ENCODE peak calls at places on chromosomes 11 and 22, in nine cellular contexts. D, U, F, E, G, A, T, H and R are unnamed samples. For H3K36me3, the result is how much of the 10 kb centered on the place peaks cover.

GRCh38 chr11:92324890-92325289 is 100.3 kb downstream of the FAT3 start:
- DNase-seq in D (no peak), U (no peak), F (no peak), E (no peak), G (no peak), A (no peak), T (peak), H (no peak), R (no peak)

GRCh38 chr11:65719887-65720236 is 736 bp downstream of the RNASEH2C start:
- DNase-seq in D (no peak), U (no peak), F (no peak), E (peak), G (peak), A (peak), T (no peak), H (no peak), R (peak)

GRCh38 chr22:50218996-50219727 is 18.4 kb downstream of the SELENOO start:
- DNase-seq in D (peak), U (peak), F (no peak), E (peak), G (peak), A (peak), T (no peak), H (no peak), R (peak)

GRCh38 chr11:47001666-47002285 is 65.2 kb downstream of the CSTPP1 start:
- DNase-seq in D (no peak), U (no peak), F (peak), E (no peak), G (peak), A (no peak), T (no peak), H (no peak), R (no peak)

GRCh38 chr11:931385-931784 is 5.7 kb downstream of the AP2A2 start:
- DNase-seq in D (no peak), U (no peak), F (no peak), E (no peak), G (no peak), A (peak), T (no peak), H (no peak), R (no peak)

GRCh38 chr11:133931449-133932060 is 25.2 kb downstream of the IGSF9B start:
- DNase-seq in D (no peak), U (no peak), F (no peak), E (no peak), G (no peak), A (no peak), T (no peak), H (no peak), R (no peak)

GRCh38 chr11:33716236-33716635 is 15.6 kb upstream of the C11orf91 start:
- DNase-seq in D (no peak), U (no peak), F (no peak), E (no peak), G (no peak), A (no peak), T (no peak), H (no peak), R (no peak)

GRCh38 chr11:77055056-77055680 is 11.6 kb upstream of the CAPN5 start:
- DNase-seq in D (no peak), U (no peak), F (no peak), E (no peak), G (no peak), A (no peak), T (no peak), H (no peak), R (no peak)

GRCh38 chr22:49719046-49719445 is 108.6 kb downstream of the BRD1 start:
- DNase-seq in D (no peak), U (no peak), F (no peak), E (no peak), G (no peak), A (no peak), T (no peak), H (no peak), R (no peak)

GRCh38 chr11:83736689-83737088 is 450.5 kb upstream of the CCDC90B start:
- DNase-seq in D (no peak), U (no peak), F (no peak), E (no peak), G (no peak), A (no peak), T (no peak), H (no peak), R (no peak)

GRCh38 chr22:47298017-47298820 is 535.8 kb downstream of the TBC1D22A start:
- DNase-seq in D (no peak), U (no peak), F (no peak), E (no peak), G (no peak), A (no peak), T (no peak), H (no peak), R (no peak)

GRCh38 chr11:3147257-3147619 is 17.9 kb downstream of the OSBPL5 start:
- DNase-seq in D (no peak), U (no peak), F (no peak), E (no peak), G (no peak), A (peak), T (no peak), H (no peak), R (peak)

GRCh38 chr22:41857160-41857859 is 24.4 kb downstream of the SREBF2 start:
- DNase-seq in D (no peak), U (no peak), F (peak), E (no peak), G (peak), A (no peak), T (peak), H (no peak), R (peak)

GRCh38 chr11:39569784-39570183 is 1889.7 kb downstream of the LRRC4C start:
- DNase-seq in D (no peak), U (no peak), F (peak), E (no peak), G (no peak), A (no peak), T (no peak), H (no peak), R (no peak)

GRCh38 chr11:119709638-119710346 is 19.2 kb downstream of the NECTIN1 start:
- DNase-seq in D (no peak), U (no peak), F (peak), E (no peak), G (peak), A (no peak), T (no peak), H (peak), R (no peak)

GRCh38 chr11:2919188-2919587 is 10.0 kb downstream of the PHLDA2 start:
- DNase-seq in D (no peak), U (no peak), F (no peak), E (no peak), G (no peak), A (peak), T (no peak), H (no peak), R (no peak)

GRCh38 chr11:47166368-47166767 is 10.3 kb downstream of the ARFGAP2 start:
- DNase-seq in D (no peak), U (no peak), F (no peak), E (no peak), G (no peak), A (peak), T (no peak), H (no peak), R (no peak)

GRCh38 chr11:115362997-115363396 is 141.2 kb downstream of the CADM1 start:
- DNase-seq in D (no peak), U (no peak), F (no peak), E (no peak), G (no peak), A (no peak), T (no peak), H (no peak), R (no peak)

GRCh38 chr22:41094036-41094435 is 1.6 kb downstream of the EP300 start:
- DNase-seq in D (no peak), U (no peak), F (peak), E (no peak), G (peak), A (no peak), T (no peak), H (no peak), R (no peak)

GRCh38 chr11:134762248-134763029 is 350.4 kb upstream of the B3GAT1 start:
- DNase-seq in D (no peak), U (peak), F (no peak), E (no peak), G (no peak), A (peak), T (no peak), H (no peak), R (no peak)

GRCh38 chr11:118434553-118435232 is 1.6 kb upstream of the KMT2A start:
- DNase-seq in D (peak), U (peak), F (peak), E (peak), G (peak), A (peak), T (no peak), H (peak), R (peak)

GRCh38 chr22:36304429-36304828 is 51.5 kb downstream of the APOL1 start:
- DNase-seq in D (no peak), U (no peak), F (no peak), E (no peak), G (no peak), A (peak), T (no peak), H (no peak), R (no peak)

DNA sequence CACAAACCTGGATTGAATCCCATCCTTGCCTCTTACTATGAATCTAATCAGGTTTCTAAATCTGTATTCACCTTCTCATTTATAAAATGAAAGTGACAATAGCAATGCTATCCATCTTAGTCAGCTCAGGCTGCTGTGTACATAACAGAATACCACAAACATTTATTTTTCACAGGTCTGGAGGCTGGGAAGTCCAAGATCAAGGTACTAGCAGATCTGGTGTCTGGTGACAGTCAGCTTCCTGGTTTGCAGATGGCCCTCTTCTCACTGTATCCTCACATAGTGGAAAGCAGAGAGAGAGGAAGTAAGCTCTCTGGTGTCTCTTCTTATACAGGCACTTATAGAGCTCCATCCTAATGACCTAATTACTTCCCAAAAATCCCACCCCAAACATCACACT is 19.1 kb downstream of the FAM168A start:
- DNase-seq in D (no peak), U (no peak), F (no peak), E (no peak), G (no peak), A (no peak), T (no peak), H (no peak), R (no peak)
- H3K27ac ChIP-seq in D (no peak), U (no peak), F (no peak), E (no peak), G (no peak), A (no peak), T (no peak), H (no peak), R (no peak)

DNA sequence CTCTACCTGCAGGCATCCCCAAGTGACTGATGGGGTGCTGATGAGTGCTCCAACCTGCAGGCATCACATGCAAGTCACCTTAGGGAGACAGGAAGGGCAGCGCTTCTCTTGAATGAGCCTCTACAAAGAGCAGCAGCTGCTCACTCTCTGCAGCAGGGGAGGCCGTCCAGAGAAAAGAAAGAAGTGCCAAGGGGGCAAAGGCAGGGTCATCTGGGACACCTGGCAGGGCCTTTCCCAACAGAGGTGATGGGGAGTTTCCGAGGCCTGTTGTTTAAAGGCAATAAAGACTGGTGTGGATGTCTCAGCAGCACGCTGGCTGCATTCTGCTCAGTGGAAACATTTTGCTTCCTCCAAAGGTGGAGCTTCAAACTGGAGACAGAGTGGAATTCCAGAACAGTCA is 113.7 kb downstream of the ETS1 start:
- DNase-seq in D (no peak), U (no peak), F (no peak), E (no peak), G (no peak), A (no peak), T (no peak), H (no peak), R (no peak)
- H3K36me3 ChIP-seq in D (under half), U (under half), F (under half), E (half or more), G (half or more), A (under half), T (under half), H (under half), R (under half)

GRCh38 chr11:125165111-125165663 is 636 bp downstream of the PKNOX2 start:
- DNase-seq in D (no peak), U (peak), F (peak), E (no peak), G (peak), A (peak), T (peak), H (no peak), R (peak)

GRCh38 chr11:125166903-125167291 is 2.3 kb downstream of the PKNOX2 start:
- DNase-seq in D (peak), U (no peak), F (no peak), E (no peak), G (no peak), A (no peak), T (no peak), H (no peak), R (no peak)

GRCh38 chr11:125165664-125166346 is 1.3 kb downstream of the PKNOX2 start:
- DNase-seq in D (peak), U (no peak), F (peak), E (no peak), G (no peak), A (no peak), T (no peak), H (no peak), R (no peak)

GRCh38 chr11:125167292-125167953 is 2.9 kb downstream of the PKNOX2 start:
- DNase-seq in D (peak), U (peak), F (peak), E (no peak), G (no peak), A (peak), T (no peak), H (peak), R (no peak)

GRCh38 chr11:125166347-125166841 is 1.8 kb downstream of the PKNOX2 start:
- DNase-seq in D (peak), U (peak), F (peak), E (no peak), G (no peak), A (peak), T (no peak), H (no peak), R (peak)
- H3K27ac ChIP-seq in D (peak), U (peak), F (no peak), E (peak), G (peak), A (peak), T (no peak), H (peak), R (peak)

GRCh38 chr11:113251281-113251680 is 63.1 kb upstream of the TTC12 start:
- DNase-seq in D (no peak), U (no peak), F (no peak), E (no peak), G (no peak), A (no peak), T (no peak), H (no peak), R (no peak)
- H3K36me3 ChIP-seq in D (under half), U (under half), F (under half), E (under half), G (under half), A (under half), T (under half), H (under half), R (under half)

DNA sequence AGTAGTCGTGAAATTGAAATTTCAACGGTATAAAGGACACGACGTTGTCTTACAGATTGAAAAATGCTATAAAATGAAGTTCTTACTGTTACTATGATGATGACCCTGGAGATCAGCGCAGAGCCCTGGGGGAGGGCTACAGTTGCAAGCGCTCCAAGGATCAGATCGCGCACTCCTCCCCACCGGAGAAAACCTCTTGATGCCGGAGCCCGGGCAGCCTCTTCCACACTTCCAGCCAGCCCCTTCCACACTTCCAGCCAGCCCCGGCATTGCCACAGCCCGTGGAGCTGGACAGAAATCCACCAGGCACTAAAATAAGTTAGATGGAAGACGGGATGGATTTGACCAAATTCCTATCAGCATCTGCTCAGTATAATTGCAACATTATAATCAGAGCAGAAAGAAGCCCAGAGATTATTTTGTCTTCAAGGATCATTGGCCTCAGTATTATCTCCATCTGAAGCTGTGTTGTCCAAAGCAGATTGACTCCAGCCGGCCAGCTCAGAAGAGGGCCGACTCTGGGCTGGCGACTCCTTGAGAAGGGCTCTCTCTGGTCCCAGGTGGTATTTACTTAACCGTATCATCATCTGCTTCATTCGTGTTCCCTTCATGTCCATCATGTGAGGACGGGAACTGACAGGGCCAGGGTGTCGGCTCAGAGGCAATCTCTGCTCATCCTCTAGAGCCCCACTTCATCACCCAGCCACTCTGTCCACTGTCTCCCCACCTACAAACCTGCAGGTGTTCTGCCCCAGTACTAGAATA is 777 bp upstream of the MICAL3 start:
- DNase-seq in D (no peak), U (no peak), F (no peak), E (no peak), G (no peak), A (no peak), T (no peak), H (peak), R (no peak)
- H3K27ac ChIP-seq in D (peak), U (no peak), F (no peak), E (no peak), G (no peak), A (no peak), T (no peak), H (peak), R (peak)

GRCh38 chr22:45335854-45336492 is 26.2 kb downstream of the FAM118A start:
- DNase-seq in D (no peak), U (no peak), F (no peak), E (no peak), G (no peak), A (no peak), T (no peak), H (no peak), R (no peak)

GRCh38 chr22:45334068-45334467 is 24.3 kb downstream of the FAM118A start:
- DNase-seq in D (no peak), U (no peak), F (no peak), E (no peak), G (peak), A (no peak), T (no peak), H (no peak), R (no peak)

GRCh38 chr22:45335021-45335818 is 25.5 kb downstream of the FAM118A start:
- DNase-seq in D (no peak), U (no peak), F (peak), E (no peak), G (no peak), A (no peak), T (no peak), H (no peak), R (peak)

GRCh38 chr22:45336971-45337431 is 27.3 kb downstream of the FAM118A start:
- DNase-seq in D (no peak), U (peak), F (no peak), E (peak), G (no peak), A (no peak), T (no peak), H (peak), R (peak)

DNA sequence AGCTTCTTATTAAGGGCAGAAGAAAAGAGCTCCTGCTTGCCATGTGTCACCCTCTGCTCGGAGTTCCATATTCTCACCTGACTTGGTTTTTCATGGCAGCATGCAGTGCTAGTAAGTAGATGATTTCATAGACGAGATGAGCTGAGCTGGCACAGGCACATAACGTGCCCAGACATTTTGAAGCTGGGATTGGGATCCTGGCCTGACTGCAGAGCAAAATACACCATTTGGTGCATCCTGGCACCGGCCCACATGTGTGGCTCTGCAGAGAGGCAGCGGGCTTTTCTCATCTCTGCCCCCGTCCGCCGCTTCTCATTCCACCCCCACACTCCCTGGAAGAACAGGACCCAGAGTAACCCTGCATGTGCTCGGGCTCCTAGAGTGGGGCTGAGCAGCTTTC is 24.8 kb downstream of the FAM118A start:
- DNase-seq in D (no peak), U (no peak), F (no peak), E (no peak), G (no peak), A (no peak), T (no peak), H (no peak), R (peak)
- H3K36me3 ChIP-seq in D (under half), U (under half), F (under half), E (half or more), G (under half), A (under half), T (half or more), H (half or more), R (under half)

GRCh38 chr11:61978703-61979661 is 11.5 kb upstream of the FTH1 start:
- DNase-seq in D (peak), U (peak), F (no peak), E (no peak), G (peak), A (no peak), T (peak), H (peak), R (no peak)

GRCh38 chr11:61975638-61976419 is 8.4 kb upstream of the FTH1 start:
- DNase-seq in D (no peak), U (peak), F (no peak), E (no peak), G (no peak), A (no peak), T (no peak), H (peak), R (no peak)

GRCh38 chr11:61974766-61975631 is 7.6 kb upstream of the FTH1 start:
- DNase-seq in D (no peak), U (peak), F (no peak), E (no peak), G (peak), A (no peak), T (no peak), H (peak), R (no peak)

GRCh38 chr11:61976813-61977475 is 9.5 kb upstream of the FTH1 start:
- DNase-seq in D (no peak), U (peak), F (no peak), E (no peak), G (no peak), A (no peak), T (no peak), H (peak), R (no peak)

DNA sequence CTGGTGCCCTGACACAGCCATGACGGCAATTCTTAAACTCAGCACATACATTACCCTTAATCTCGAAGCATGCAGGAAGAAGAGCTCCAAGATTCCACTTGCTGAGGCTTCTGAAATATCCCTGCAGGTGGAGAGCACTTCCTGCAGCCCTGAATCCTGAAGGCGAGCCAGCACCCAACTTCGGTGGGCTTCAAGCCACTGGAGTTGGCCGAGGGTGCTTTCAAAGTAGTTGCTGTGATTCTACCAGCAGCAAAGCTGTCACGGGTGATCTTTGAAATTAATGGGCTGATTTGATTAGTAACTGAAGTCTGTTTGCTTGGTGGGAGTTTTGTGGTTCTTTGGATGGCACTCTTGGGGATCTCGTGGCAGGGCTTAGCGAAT is 9.0 kb upstream of the FTH1 start:
- DNase-seq in D (no peak), U (no peak), F (no peak), E (no peak), G (no peak), A (no peak), T (no peak), H (peak), R (no peak)
- H3K27ac ChIP-seq in D (no peak), U (peak), F (no peak), E (no peak), G (no peak), A (no peak), T (no peak), H (peak), R (no peak)